ENCODE peak calls at places on chromosomes 12 and 14, in seven cellular contexts. One of them, this sample, is unnamed.

GRCh38 chr12:128755565-128755964 is 68.2 kb downstream of the SLC15A4 start:
- DNase-seq in osteocyte: no peak
- DNase-seq in CD8-positive, alpha-beta T cell: no peak
- DNase-seq in K562: no peak
- DNase-seq in foreskin fibroblast: no peak
- DNase-seq in AG10803: no peak
- DNase-seq in dorsolateral prefrontal cortex: no peak
- DNase-seq in this sample: no peak

GRCh38 chr14:27845902-27846301 is 920.7 kb upstream of the FOXG1 start:
- DNase-seq in foreskin fibroblast: no peak
- DNase-seq in K562: no peak
- DNase-seq in AG10803: no peak
- DNase-seq in CD8-positive, alpha-beta T cell: no peak
- DNase-seq in osteocyte: no peak
- DNase-seq in dorsolateral prefrontal cortex: no peak
- DNase-seq in this sample: no peak

GRCh38 chr12:117671734-117672133 is 297.1 kb downstream of the KSR2 start:
- DNase-seq in K562: peak
- DNase-seq in dorsolateral prefrontal cortex: no peak
- DNase-seq in foreskin fibroblast: peak
- DNase-seq in AG10803: peak
- DNase-seq in CD8-positive, alpha-beta T cell: no peak
- DNase-seq in osteocyte: no peak
- DNase-seq in this sample: no peak

GRCh38 chr14:24609667-24610344 is at the start of gene GZMH:
- DNase-seq in CD8-positive, alpha-beta T cell: no peak
- DNase-seq in dorsolateral prefrontal cortex: no peak
- DNase-seq in osteocyte: no peak
- DNase-seq in AG10803: no peak
- DNase-seq in K562: no peak
- DNase-seq in foreskin fibroblast: no peak
- DNase-seq in this sample: no peak

GRCh38 chr12:113214938-113215400 is 6.3 kb upstream of the TPCN1 start:
- DNase-seq in foreskin fibroblast: peak
- DNase-seq in dorsolateral prefrontal cortex: no peak
- DNase-seq in CD8-positive, alpha-beta T cell: no peak
- DNase-seq in AG10803: peak
- DNase-seq in K562: no peak
- DNase-seq in osteocyte: peak
- DNase-seq in this sample: peak

GRCh38 chr14:93792391-93792790 is 4.1 kb upstream of the PRIMA1 start:
- DNase-seq in osteocyte: no peak
- DNase-seq in foreskin fibroblast: no peak
- DNase-seq in CD8-positive, alpha-beta T cell: no peak
- DNase-seq in K562: no peak
- DNase-seq in dorsolateral prefrontal cortex: no peak
- DNase-seq in AG10803: no peak
- DNase-seq in this sample: no peak

GRCh38 chr12:48061943-48062719 is 43.7 kb downstream of the SENP1 start:
- DNase-seq in dorsolateral prefrontal cortex: no peak
- DNase-seq in CD8-positive, alpha-beta T cell: no peak
- DNase-seq in osteocyte: no peak
- DNase-seq in AG10803: no peak
- DNase-seq in K562: no peak
- DNase-seq in foreskin fibroblast: no peak
- DNase-seq in this sample: no peak

GRCh38 chr12:104263580-104264358 is 39.8 kb upstream of the EID3 start:
- DNase-seq in AG10803: peak
- DNase-seq in foreskin fibroblast: peak
- DNase-seq in dorsolateral prefrontal cortex: no peak
- DNase-seq in CD8-positive, alpha-beta T cell: no peak
- DNase-seq in osteocyte: no peak
- DNase-seq in K562: no peak
- DNase-seq in this sample: no peak

GRCh38 chr14:63045612-63046320 is 508 bp upstream of the KCNH5 start:
- DNase-seq in AG10803: peak
- DNase-seq in dorsolateral prefrontal cortex: peak
- DNase-seq in osteocyte: peak
- DNase-seq in CD8-positive, alpha-beta T cell: no peak
- DNase-seq in K562: peak
- DNase-seq in foreskin fibroblast: peak
- DNase-seq in this sample: peak

GRCh38 chr14:102258136-102258535 is 46.8 kb downstream of the MOK start:
- DNase-seq in dorsolateral prefrontal cortex: no peak
- DNase-seq in CD8-positive, alpha-beta T cell: no peak
- DNase-seq in foreskin fibroblast: no peak
- DNase-seq in K562: no peak
- DNase-seq in AG10803: no peak
- DNase-seq in osteocyte: no peak
- DNase-seq in this sample: no peak

GRCh38 chr12:76586764-76587395 is 27.3 kb upstream of the OSBPL8 start:
- DNase-seq in foreskin fibroblast: peak
- DNase-seq in K562: peak
- DNase-seq in CD8-positive, alpha-beta T cell: peak
- DNase-seq in dorsolateral prefrontal cortex: no peak
- DNase-seq in AG10803: peak
- DNase-seq in osteocyte: no peak
- DNase-seq in this sample: peak

GRCh38 chr12:80632835-80633234 is 74.6 kb upstream of the MYF6 start:
- DNase-seq in osteocyte: no peak
- DNase-seq in CD8-positive, alpha-beta T cell: no peak
- DNase-seq in AG10803: peak
- DNase-seq in foreskin fibroblast: no peak
- DNase-seq in dorsolateral prefrontal cortex: no peak
- DNase-seq in K562: no peak
- DNase-seq in this sample: peak

GRCh38 chr12:5244513-5244972 is 187.4 kb upstream of the NTF3 start:
- DNase-seq in AG10803: no peak
- DNase-seq in foreskin fibroblast: no peak
- DNase-seq in CD8-positive, alpha-beta T cell: no peak
- DNase-seq in K562: peak
- DNase-seq in dorsolateral prefrontal cortex: no peak
- DNase-seq in osteocyte: no peak
- DNase-seq in this sample: no peak

GRCh38 chr12:105014603-105015002 is 28.5 kb downstream of the NOPCHAP1 start:
- DNase-seq in AG10803: no peak
- DNase-seq in dorsolateral prefrontal cortex: no peak
- DNase-seq in osteocyte: no peak
- DNase-seq in CD8-positive, alpha-beta T cell: no peak
- DNase-seq in K562: no peak
- DNase-seq in foreskin fibroblast: no peak
- DNase-seq in this sample: no peak

GRCh38 chr14:35879654-35880249 is 53.6 kb downstream of the BRMS1L start:
- DNase-seq in AG10803: peak
- DNase-seq in osteocyte: no peak
- DNase-seq in K562: no peak
- DNase-seq in CD8-positive, alpha-beta T cell: no peak
- DNase-seq in dorsolateral prefrontal cortex: no peak
- DNase-seq in foreskin fibroblast: peak
- DNase-seq in this sample: no peak

GRCh38 chr12:49881400-49882247 is 22.1 kb downstream of the FAIM2 start:
- DNase-seq in AG10803: no peak
- DNase-seq in CD8-positive, alpha-beta T cell: no peak
- DNase-seq in dorsolateral prefrontal cortex: peak
- DNase-seq in osteocyte: no peak
- DNase-seq in foreskin fibroblast: no peak
- DNase-seq in K562: no peak
- DNase-seq in this sample: no peak

GRCh38 chr12:53233671-53234091 is 1.7 kb upstream of the RARG start:
- DNase-seq in K562: no peak
- DNase-seq in CD8-positive, alpha-beta T cell: no peak
- DNase-seq in foreskin fibroblast: peak
- DNase-seq in dorsolateral prefrontal cortex: no peak
- DNase-seq in AG10803: peak
- DNase-seq in osteocyte: no peak
- DNase-seq in this sample: peak

GRCh38 chr14:104149617-104150141 is 11.3 kb downstream of the KIF26A start:
- DNase-seq in dorsolateral prefrontal cortex: no peak
- DNase-seq in foreskin fibroblast: no peak
- DNase-seq in AG10803: no peak
- DNase-seq in osteocyte: peak
- DNase-seq in CD8-positive, alpha-beta T cell: no peak
- DNase-seq in K562: no peak
- DNase-seq in this sample: no peak

GRCh38 chr12:46473634-46474201 is 101.1 kb upstream of the SLC38A2 start:
- DNase-seq in K562: peak
- DNase-seq in osteocyte: peak
- DNase-seq in foreskin fibroblast: peak
- DNase-seq in AG10803: peak
- DNase-seq in dorsolateral prefrontal cortex: no peak
- DNase-seq in CD8-positive, alpha-beta T cell: no peak
- DNase-seq in this sample: peak

GRCh38 chr12:56029166-56029519 is 8.3 kb downstream of the IKZF4 start:
- DNase-seq in CD8-positive, alpha-beta T cell: no peak
- DNase-seq in foreskin fibroblast: peak
- DNase-seq in dorsolateral prefrontal cortex: no peak
- DNase-seq in AG10803: peak
- DNase-seq in K562: no peak
- DNase-seq in osteocyte: no peak
- DNase-seq in this sample: peak

GRCh38 chr12:3032161-3032560 is 45.0 kb upstream of the TSPAN9 start:
- DNase-seq in AG10803: no peak
- DNase-seq in foreskin fibroblast: no peak
- DNase-seq in CD8-positive, alpha-beta T cell: no peak
- DNase-seq in osteocyte: no peak
- DNase-seq in K562: no peak
- DNase-seq in dorsolateral prefrontal cortex: no peak
- DNase-seq in this sample: peak

GRCh38 chr12:89796798-89797382 is 88.3 kb upstream of the ATP2B1 start:
- DNase-seq in CD8-positive, alpha-beta T cell: no peak
- DNase-seq in foreskin fibroblast: no peak
- DNase-seq in dorsolateral prefrontal cortex: no peak
- DNase-seq in AG10803: no peak
- DNase-seq in K562: peak
- DNase-seq in osteocyte: no peak
- DNase-seq in this sample: no peak

GRCh38 chr12:41850046-41850445 is 294.6 kb downstream of the GXYLT1 start:
- DNase-seq in dorsolateral prefrontal cortex: no peak
- DNase-seq in AG10803: no peak
- DNase-seq in foreskin fibroblast: no peak
- DNase-seq in CD8-positive, alpha-beta T cell: no peak
- DNase-seq in K562: no peak
- DNase-seq in osteocyte: no peak
- DNase-seq in this sample: no peak

DNA sequence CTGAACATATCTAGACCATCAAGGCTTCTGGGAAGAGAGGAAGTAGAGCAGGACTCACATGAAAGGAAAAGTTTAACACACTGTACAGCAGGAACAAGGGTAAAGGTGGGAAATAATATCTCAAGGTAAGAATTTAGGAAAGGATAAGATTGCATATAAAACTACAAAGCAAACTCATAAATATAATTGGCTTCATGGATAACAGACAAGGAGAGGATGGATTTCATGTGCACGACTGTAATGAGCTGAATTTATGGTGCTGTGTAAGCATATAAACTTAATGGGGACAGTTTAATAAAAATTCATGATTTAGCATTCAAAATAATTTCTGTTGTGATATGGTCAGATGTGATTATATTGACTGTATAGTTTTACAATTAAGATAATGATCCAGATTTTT is 298.0 kb downstream of the GXYLT1 start:
- DNase-seq in K562: no peak
- DNase-seq in dorsolateral prefrontal cortex: no peak
- DNase-seq in foreskin fibroblast: no peak
- DNase-seq in osteocyte: no peak
- DNase-seq in AG10803: no peak
- DNase-seq in CD8-positive, alpha-beta T cell: no peak
- DNase-seq in this sample: no peak
- TF ChIP-seq CTCF in K562: no peak
- TF ChIP-seq CTCF in dorsolateral prefrontal cortex: no peak
- TF ChIP-seq CTCF in foreskin fibroblast: no peak
- TF ChIP-seq CTCF in osteocyte: no peak
- TF ChIP-seq CTCF in AG10803: no peak
- TF ChIP-seq CTCF in CD8-positive, alpha-beta T cell: no peak
- TF ChIP-seq CTCF in this sample: no peak

GRCh38 chr12:121209629-121210572 is at the start of gene P2RX4:
- DNase-seq in K562: peak
- DNase-seq in osteocyte: peak
- DNase-seq in CD8-positive, alpha-beta T cell: peak
- DNase-seq in dorsolateral prefrontal cortex: peak
- DNase-seq in foreskin fibroblast: peak
- DNase-seq in AG10803: peak
- DNase-seq in this sample: peak
- TF ChIP-seq CTCF in K562: peak
- TF ChIP-seq CTCF in osteocyte: peak
- TF ChIP-seq CTCF in CD8-positive, alpha-beta T cell: no peak
- TF ChIP-seq CTCF in dorsolateral prefrontal cortex: peak
- TF ChIP-seq CTCF in foreskin fibroblast: peak
- TF ChIP-seq CTCF in AG10803: no peak
- TF ChIP-seq CTCF in this sample: no peak

GRCh38 chr14:45526715-45527549 is 273.9 kb upstream of the MIS18BP1 start:
- DNase-seq in dorsolateral prefrontal cortex: no peak
- DNase-seq in AG10803: no peak
- DNase-seq in foreskin fibroblast: no peak
- DNase-seq in osteocyte: peak
- DNase-seq in K562: peak
- DNase-seq in CD8-positive, alpha-beta T cell: no peak
- DNase-seq in this sample: no peak
- TF ChIP-seq CTCF in dorsolateral prefrontal cortex: peak
- TF ChIP-seq CTCF in AG10803: no peak
- TF ChIP-seq CTCF in foreskin fibroblast: peak
- TF ChIP-seq CTCF in osteocyte: peak
- TF ChIP-seq CTCF in K562: peak
- TF ChIP-seq CTCF in CD8-positive, alpha-beta T cell: no peak
- TF ChIP-seq CTCF in this sample: no peak

GRCh38 chr14:57939084-57939483 is 73.2 kb upstream of the SLC35F4 start:
- DNase-seq in K562: no peak
- DNase-seq in dorsolateral prefrontal cortex: no peak
- DNase-seq in CD8-positive, alpha-beta T cell: no peak
- DNase-seq in foreskin fibroblast: no peak
- DNase-seq in osteocyte: no peak
- DNase-seq in AG10803: no peak
- DNase-seq in this sample: no peak

GRCh38 chr14:57933363-57933762 is 67.5 kb upstream of the SLC35F4 start:
- DNase-seq in foreskin fibroblast: no peak
- DNase-seq in AG10803: no peak
- DNase-seq in CD8-positive, alpha-beta T cell: no peak
- DNase-seq in dorsolateral prefrontal cortex: no peak
- DNase-seq in osteocyte: no peak
- DNase-seq in K562: no peak
- DNase-seq in this sample: peak

GRCh38 chr14:57943038-57943437 is 77.1 kb upstream of the SLC35F4 start:
- DNase-seq in AG10803: no peak
- DNase-seq in foreskin fibroblast: no peak
- DNase-seq in dorsolateral prefrontal cortex: no peak
- DNase-seq in K562: no peak
- DNase-seq in osteocyte: no peak
- DNase-seq in CD8-positive, alpha-beta T cell: no peak
- DNase-seq in this sample: no peak

GRCh38 chr14:57938533-57938932 is 72.6 kb upstream of the SLC35F4 start:
- DNase-seq in AG10803: no peak
- DNase-seq in foreskin fibroblast: no peak
- DNase-seq in dorsolateral prefrontal cortex: no peak
- DNase-seq in osteocyte: no peak
- DNase-seq in K562: no peak
- DNase-seq in CD8-positive, alpha-beta T cell: no peak
- DNase-seq in this sample: no peak

GRCh38 chr14:57937681-57938080 is 71.8 kb upstream of the SLC35F4 start:
- DNase-seq in dorsolateral prefrontal cortex: no peak
- DNase-seq in CD8-positive, alpha-beta T cell: no peak
- DNase-seq in K562: no peak
- DNase-seq in foreskin fibroblast: no peak
- DNase-seq in osteocyte: no peak
- DNase-seq in AG10803: no peak
- DNase-seq in this sample: no peak
- TF ChIP-seq CTCF in dorsolateral prefrontal cortex: no peak
- TF ChIP-seq CTCF in CD8-positive, alpha-beta T cell: no peak
- TF ChIP-seq CTCF in K562: no peak
- TF ChIP-seq CTCF in foreskin fibroblast: no peak
- TF ChIP-seq CTCF in osteocyte: no peak
- TF ChIP-seq CTCF in AG10803: no peak
- TF ChIP-seq CTCF in this sample: no peak

GRCh38 chr14:76386922-76387782 is 11.2 kb downstream of the ESRRB start:
- DNase-seq in osteocyte: peak
- DNase-seq in CD8-positive, alpha-beta T cell: peak
- DNase-seq in K562: peak
- DNase-seq in AG10803: peak
- DNase-seq in foreskin fibroblast: peak
- DNase-seq in dorsolateral prefrontal cortex: peak
- DNase-seq in this sample: peak
- TF ChIP-seq CTCF in osteocyte: peak
- TF ChIP-seq CTCF in CD8-positive, alpha-beta T cell: peak
- TF ChIP-seq CTCF in K562: peak
- TF ChIP-seq CTCF in AG10803: peak
- TF ChIP-seq CTCF in foreskin fibroblast: peak
- TF ChIP-seq CTCF in dorsolateral prefrontal cortex: peak
- TF ChIP-seq CTCF in this sample: peak

This sample was measured in osteoblast.